ENCODE peak calls at places on chromosomes 6 and 20, in seven cellular contexts. P is nephron progenitor cell; F is choroid plexus epithelial cell; K is stimulated activated CD4-positive, alpha-beta T cell treated with anti-CD3 and anti-CD28 coated beads, Interleukin-4, amount 100 ng/mL, for 48 hours; I is NCI-H69; S is stimulated activated CD8-positive, alpha-beta memory T cell treated with anti-CD3 and anti-CD28 coated beads, Interleukin-12 subunit alpha, Interleukin-12 subunit beta, amount 100 ng/mL, for 1 hour; C is islet precursor cell. Y is an unnamed sample.

GRCh38 chr20:2080532-2081224 is 20.9 kb upstream of the STK35 start:
- DNase-seq in F (no peak), K (no peak), S (no peak), C (no peak), I (peak; percentile 27), P (no peak), Y (no peak)

GRCh38 chr6:106069478-106069877 is 16.7 kb upstream of the PRDM1 start:
- DNase-seq in F (peak; percentile 96), P (no peak), S (no peak), K (no peak), I (peak; percentile 88), C (no peak), Y (no peak)

GRCh38 chr6:72363844-72364740 is 257.8 kb upstream of the KCNQ5 start:
- DNase-seq in C (peak; percentile 73), S (no peak), F (peak; percentile 75), P (no peak), K (no peak), I (no peak), Y (no peak)

GRCh38 chr6:147190556-147190955 is 13.7 kb upstream of the STXBP5 start:
- DNase-seq in S (no peak), C (no peak), P (no peak), F (no peak), I (no peak), K (no peak), Y (no peak)

GRCh38 chr6:24991748-24992467 is 56.1 kb upstream of the RIPOR2 start:
- DNase-seq in S (peak; percentile 62), I (peak; percentile 81), P (peak; percentile 45), F (peak; percentile 68), C (peak; percentile 73), K (peak; percentile 50), Y (peak; percentile 59)

GRCh38 chr6:11615214-11615602 is 77.7 kb downstream of the TMEM170B start:
- DNase-seq in S (no peak), F (peak; percentile 58), C (no peak), I (no peak), K (no peak), P (no peak), Y (no peak)

GRCh38 chr6:146154197-146154596 is 125.3 kb downstream of the GRM1 start:
- DNase-seq in S (no peak), C (no peak), P (no peak), K (no peak), I (no peak), F (no peak), Y (no peak)

GRCh38 chr6:92371809-92372208 is 1047.5 kb downstream of the EPHA7 start:
- DNase-seq in S (no peak), F (no peak), P (no peak), C (no peak), I (no peak), K (no peak), Y (no peak)

GRCh38 chr6:40506956-40507355 is 80.2 kb downstream of the LRFN2 start:
- DNase-seq in K (no peak), C (no peak), I (peak; percentile 26), F (no peak), P (no peak), S (no peak), Y (no peak)

GRCh38 chr6:148521586-148521985 is 178.9 kb downstream of the SASH1 start:
- DNase-seq in K (no peak), F (peak; percentile 71), S (no peak), I (no peak), C (no peak), P (no peak), Y (no peak)

GRCh38 chr6:15922510-15923307 is 206.2 kb upstream of the MYLIP start:
- DNase-seq in S (no peak), F (peak; percentile 87), K (no peak), C (peak; percentile 89), P (no peak), I (no peak), Y (no peak)

GRCh38 chr6:36769676-36770499 is 69.4 kb downstream of the CPNE5 start:
- DNase-seq in F (peak; percentile 24), S (no peak), I (peak; percentile 42), P (no peak), C (no peak), K (peak; percentile 15), Y (no peak)

GRCh38 chr6:17013701-17014100 is 88.1 kb upstream of the STMND1 start:
- DNase-seq in K (no peak), C (no peak), I (no peak), P (no peak), S (no peak), F (peak; percentile 85), Y (no peak)

GRCh38 chr6:74991573-74992332 is 214.1 kb downstream of the COL12A1 start:
- DNase-seq in C (no peak), F (peak; percentile 77), K (no peak), I (no peak), S (no peak), P (no peak), Y (no peak)

GRCh38 chr20:51354769-51355319 is 187.7 kb downstream of the NFATC2 start:
- DNase-seq in S (no peak), I (peak; percentile 32), F (peak; percentile 45), C (peak; percentile 63), P (no peak), K (no peak), Y (no peak)

GRCh38 chr20:63425846-63426485 is 46.5 kb downstream of the KCNQ2 start:
- DNase-seq in K (no peak), S (no peak), C (no peak), F (no peak), I (no peak), P (no peak), Y (no peak)

GRCh38 chr6:122995930-122996796 is at the start of gene CLVS2:
- DNase-seq in P (peak; percentile 71), K (no peak), F (peak; percentile 23), S (no peak), C (peak; percentile 79), I (peak; percentile 89), Y (no peak)

GRCh38 chr6:36791085-36791484 is 48.2 kb downstream of the CPNE5 start:
- DNase-seq in I (peak; percentile 46), P (no peak), S (no peak), K (no peak), F (no peak), C (no peak), Y (no peak)

GRCh38 chr6:148629197-148629909 is 117.5 kb upstream of the UST start:
- DNase-seq in S (no peak), C (no peak), F (no peak), P (no peak), K (no peak), I (no peak), Y (no peak)

Y was measured in activated CD4-positive, alpha-beta T cell treated with anti-CD3 and anti-CD28 coated beads for 24 hours.